ENCODE peak calls at places on chromosome 12, in four cellular contexts. T, P, F and G are unnamed samples.

GRCh38 chr12:11758838-11759509 is 109.5 kb downstream of the ETV6 start:
- DNase-seq in T (no peak), P (no peak), F (peak), G (no peak)

GRCh38 chr12:88188180-88188579 is 46.1 kb downstream of the TMTC3 start:
- DNase-seq in T (no peak), P (no peak), F (no peak), G (no peak)

GRCh38 chr12:68271346-68271745 is 17.9 kb upstream of the IL22 start:
- DNase-seq in T (no peak), P (no peak), F (peak), G (no peak)

GRCh38 chr12:120832712-120833111 is 71.4 kb downstream of the SPPL3 start:
- DNase-seq in T (no peak), P (no peak), F (no peak), G (no peak)

GRCh38 chr12:108570743-108571603 is 8.6 kb downstream of the ISCU start:
- DNase-seq in T (no peak), P (peak), F (peak), G (peak)

GRCh38 chr12:93741741-93742085 is 64.5 kb downstream of the CRADD start:
- DNase-seq in T (peak), P (peak), F (no peak), G (peak)

GRCh38 chr12:59239993-59240392 is 319.7 kb upstream of the LRIG3 start:
- DNase-seq in T (no peak), P (no peak), F (no peak), G (no peak)

GRCh38 chr12:127742231-127742630 is 524.7 kb upstream of the TMEM132C start:
- DNase-seq in T (no peak), P (no peak), F (no peak), G (no peak)

GRCh38 chr12:3204716-3205617 is 127.8 kb downstream of the TSPAN9 start:
- DNase-seq in T (no peak), P (no peak), F (no peak), G (peak)

GRCh38 chr12:43835656-43836454 is at the start of gene TMEM117:
- DNase-seq in T (peak), P (peak), F (peak), G (peak)

GRCh38 chr12:11761869-11762567 is 112.5 kb downstream of the ETV6 start:
- DNase-seq in T (no peak), P (no peak), F (no peak), G (no peak)

GRCh38 chr12:67667276-67668073 is 18.9 kb downstream of the DYRK2 start:
- DNase-seq in T (no peak), P (no peak), F (no peak), G (no peak)

GRCh38 chr12:103848132-103848531 is 7.1 kb upstream of the NT5DC3 start:
- DNase-seq in T (no peak), P (no peak), F (no peak), G (no peak)

GRCh38 chr12:51549637-51550036 is 41.4 kb upstream of the SCN8A start:
- DNase-seq in T (no peak), P (no peak), F (no peak), G (peak)

GRCh38 chr12:106154781-106155273 is 16.1 kb upstream of the NUAK1 start:
- DNase-seq in T (no peak), P (no peak), F (peak), G (no peak)